ENCODE peak calls at places on chromosomes 6 and 20, in nine cellular contexts. H is ovary, F is H9, R is AG10803, T is left ventricle myocardium inferior, K is endothelial cell, V is GM20000, Y is WTC11, N is neural crest cell. I is an unnamed sample.

GRCh38 chr6:14194483-14194882 is 76.9 kb downstream of the CD83 start:
- DNase-seq in R (no peak), Y (peak; percentile 23), F (no peak), N (no peak), H (no peak), K (no peak), V (no peak), T (no peak), I (no peak)

GRCh38 chr20:24672886-24673677 is 203.7 kb downstream of the SYNDIG1 start:
- DNase-seq in Y (no peak), K (no peak), F (no peak), R (peak; percentile 97), T (no peak), V (no peak), H (no peak), N (no peak), I (no peak)

GRCh38 chr6:154565331-154565730 is 54.8 kb upstream of the CNKSR3 start:
- DNase-seq in H (no peak), Y (no peak), K (no peak), V (no peak), R (no peak), N (no peak), T (no peak), F (no peak), I (no peak)

GRCh38 chr6:151900897-151901485 is 93.5 kb downstream of the ESR1 start:
- DNase-seq in R (no peak), H (no peak), F (no peak), V (no peak), T (no peak), Y (no peak), N (no peak), K (no peak), I (no peak)

GRCh38 chr20:36604952-36605308 is 649 bp upstream of the RAB5IF start:
- DNase-seq in Y (no peak), T (peak; percentile 19), H (peak; percentile 55), F (no peak), K (no peak), V (peak; percentile 58), N (no peak), R (no peak), I (peak; percentile 73)

GRCh38 chr6:83431545-83432165 is 804 bp upstream of the ME1 start:
- DNase-seq in F (peak; percentile 33), H (no peak), N (no peak), T (no peak), K (no peak), Y (no peak), V (peak; percentile 13), R (no peak), I (no peak)

GRCh38 chr6:68296126-68296525 is 339.0 kb upstream of the ADGRB3 start:
- DNase-seq in T (no peak), F (no peak), Y (no peak), V (no peak), R (no peak), K (no peak), N (no peak), H (no peak), I (no peak)

GRCh38 chr6:79824231-79824630 is 123.1 kb downstream of the ELOVL4 start:
- DNase-seq in F (no peak), T (no peak), N (no peak), H (no peak), K (no peak), V (no peak), R (no peak), Y (no peak), I (no peak)

GRCh38 chr6:64505312-64505711 is 869.7 kb downstream of the PHF3 start:
- DNase-seq in V (peak; percentile 6), F (peak; percentile 66), K (peak; percentile 33), N (peak; percentile 24), Y (peak; percentile 54), T (no peak), R (no peak), H (no peak), I (peak; percentile 2)

GRCh38 chr20:3413393-3413889 is 6.0 kb upstream of the DNAAF9 start:
- DNase-seq in F (no peak), N (no peak), H (no peak), V (no peak), R (no peak), K (no peak), Y (no peak), T (no peak), I (no peak)

GRCh38 chr6:18388942-18389341 is 1.8 kb downstream of the RNF144B start:
- DNase-seq in H (no peak), R (peak; percentile 91), K (no peak), T (no peak), V (no peak), N (no peak), F (no peak), Y (no peak), I (no peak)

GRCh38 chr6:15936503-15936902 is 192.4 kb upstream of the MYLIP start:
- DNase-seq in F (no peak), N (no peak), R (no peak), T (no peak), Y (no peak), V (peak; percentile 27), H (no peak), K (no peak), I (no peak)

GRCh38 chr6:44920952-44921491 is 407.1 kb upstream of the RUNX2 start:
- DNase-seq in V (no peak), R (no peak), K (no peak), N (no peak), Y (no peak), H (no peak), F (no peak), T (no peak), I (no peak)

GRCh38 chr6:42885702-42886101 is 6.3 kb downstream of the RPL7L1 start:
- DNase-seq in V (no peak), T (no peak), N (no peak), H (no peak), R (no peak), K (no peak), F (no peak), Y (no peak), I (no peak)

GRCh38 chr6:167045828-167046580 is 46.8 kb downstream of the CEP43 start:
- DNase-seq in F (no peak), Y (peak; percentile 41), N (no peak), T (no peak), H (no peak), V (no peak), R (no peak), K (no peak), I (no peak)
- TF ChIP-seq CTCF in F (peak; percentile 48), Y (peak; percentile 26), N (peak; percentile 16), T (peak; percentile 10), H (no peak), V (no peak), R (peak; percentile 9), K (peak; percentile 35), I (no peak)

DNA sequence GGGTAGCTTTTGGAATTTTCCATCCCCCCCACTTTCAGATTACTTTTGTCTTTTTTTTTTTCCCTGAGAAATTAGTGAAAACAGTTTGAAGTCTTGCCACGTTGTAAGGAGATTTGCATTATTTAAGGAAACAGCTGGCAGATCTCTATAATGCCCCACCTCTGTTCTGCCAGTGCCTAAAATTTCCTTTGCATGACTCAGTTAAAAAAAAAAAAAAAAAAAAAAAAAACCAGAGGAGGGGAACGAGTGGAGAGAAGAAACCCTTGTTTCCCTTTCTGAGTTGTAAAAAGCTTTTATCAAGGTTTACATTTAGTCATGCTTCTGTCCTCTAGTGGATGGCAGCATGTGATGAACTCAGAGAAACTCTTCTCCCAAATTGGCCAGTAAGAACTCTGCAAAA is 33.5 kb downstream of the CARMIL1 start:
- DNase-seq in N (no peak), V (no peak), T (no peak), Y (no peak), K (no peak), H (no peak), F (no peak), R (peak; percentile 77), I (no peak)
- TF ChIP-seq CTCF in N (no peak), V (no peak), T (peak; percentile 9), Y (no peak), K (no peak), H (no peak), F (no peak), R (peak; percentile 36), I (no peak)

GRCh38 chr6:85348643-85349042 is 101.2 kb upstream of the NT5E start:
- DNase-seq in Y (no peak), K (no peak), R (no peak), H (no peak), V (no peak), N (no peak), F (no peak), T (no peak), I (no peak)
- TF ChIP-seq CTCF in Y (no peak), K (no peak), R (no peak), H (no peak), V (no peak), N (no peak), F (no peak), T (no peak), I (no peak)

GRCh38 chr6:106066984-106067383 is 19.2 kb upstream of the PRDM1 start:
- DNase-seq in F (no peak), N (no peak), K (no peak), H (no peak), R (no peak), T (no peak), V (no peak), Y (no peak), I (no peak)

GRCh38 chr6:106064766-106065165 is 21.4 kb upstream of the PRDM1 start:
- DNase-seq in H (no peak), K (no peak), T (no peak), Y (no peak), N (no peak), R (peak; percentile 31), F (no peak), V (no peak), I (no peak)

GRCh38 chr6:106063448-106063850 is 22.7 kb upstream of the PRDM1 start:
- DNase-seq in T (no peak), F (no peak), N (no peak), H (no peak), R (peak; percentile 61), K (no peak), Y (no peak), V (no peak), I (no peak)

GRCh38 chr6:106060167-106060566 is 26.0 kb upstream of the PRDM1 start:
- DNase-seq in F (no peak), V (no peak), T (no peak), K (no peak), R (no peak), N (no peak), H (no peak), Y (no peak), I (no peak)

GRCh38 chr6:106064103-106064502 is 22.0 kb upstream of the PRDM1 start:
- DNase-seq in K (no peak), T (peak; percentile 26), V (no peak), R (no peak), N (no peak), F (no peak), Y (no peak), H (no peak), I (no peak)
- TF ChIP-seq CTCF in K (no peak), T (no peak), V (no peak), R (no peak), N (no peak), F (no peak), Y (no peak), H (no peak), I (no peak)

DNA sequence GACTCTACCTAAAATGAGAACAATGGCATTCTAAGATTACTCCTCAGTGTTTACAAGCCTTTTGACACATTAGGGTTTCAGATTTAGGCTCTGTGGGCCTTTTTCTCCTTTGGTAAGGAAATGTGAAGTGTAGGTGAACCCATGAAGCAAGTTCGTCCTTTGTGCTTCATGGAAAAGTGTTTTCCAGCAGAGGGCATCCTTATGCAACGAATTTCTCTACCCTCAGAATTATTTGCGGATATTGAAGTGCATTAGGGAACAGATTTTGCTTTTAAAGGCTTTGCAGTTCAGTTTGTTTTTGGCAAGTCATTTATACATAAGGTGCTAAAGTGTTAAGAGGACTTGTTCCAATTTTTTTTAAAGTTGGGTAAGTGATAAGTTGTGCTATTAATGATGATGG is 55.7 kb upstream of the FERMT1 start:
- DNase-seq in Y (no peak), R (peak; percentile 24), K (peak; percentile 21), N (peak; percentile 2), T (no peak), F (no peak), H (no peak), V (no peak), I (no peak)
- TF ChIP-seq CTCF in Y (no peak), R (peak; percentile 55), K (peak; percentile 24), N (peak; percentile 61), T (peak; percentile 43), F (peak; percentile 67), H (no peak), V (no peak), I (no peak)

I was measured in activated CD8-positive, alpha-beta T cell treated with anti-CD3 and anti-CD28 coated beads for 36 hours.